ENCODE peak calls at places on chromosome 5, in four cellular contexts. W is H1, T is K562, V is HL-60. S is an unnamed sample.

GRCh38 chr5:56853710-56854109 is 38.4 kb downstream of the MAP3K1 start:
- DNase-seq in V (no peak), W (no peak), T (no peak), S (no peak)

GRCh38 chr5:56490971-56491468 is 257.9 kb upstream of the ANKRD55 start:
- DNase-seq in W (no peak), T (peak), V (no peak), S (peak)

GRCh38 chr5:73909474-73909873 is 283.5 kb downstream of the ARHGEF28 start:
- DNase-seq in T (no peak), W (no peak), V (no peak), S (no peak)

GRCh38 chr5:179404321-179405053 is 59.2 kb upstream of the ADAMTS2 start:
- DNase-seq in V (no peak), W (no peak), T (no peak), S (no peak)

GRCh38 chr5:5220896-5221295 is 80.8 kb downstream of the ADAMTS16 start:
- DNase-seq in T (no peak), W (no peak), V (no peak), S (no peak)

GRCh38 chr5:158430166-158430828 is 571.4 kb upstream of the CLINT1 start:
- DNase-seq in W (no peak), V (no peak), T (no peak), S (no peak)

GRCh38 chr5:61866930-61867329 is 439.1 kb upstream of the KIF2A start:
- DNase-seq in V (peak), T (peak), W (no peak), S (no peak)

GRCh38 chr5:107631805-107632362 is 38.9 kb downstream of the EFNA5 start:
- DNase-seq in V (no peak), T (no peak), W (no peak), S (no peak)

GRCh38 chr5:148760945-148761638 is 65.3 kb upstream of the ADRB2 start:
- DNase-seq in V (peak), T (no peak), W (no peak), S (no peak)

GRCh38 chr5:151742870-151743294 is 15.5 kb downstream of the ATOX1 start:
- DNase-seq in W (no peak), V (no peak), T (peak), S (no peak)

GRCh38 chr5:127316013-127316412 is 25.4 kb downstream of the MEGF10 start:
- DNase-seq in T (no peak), W (no peak), V (no peak), S (no peak)

GRCh38 chr5:139569276-139569955 is 8.3 kb downstream of the UBE2D2 start:
- DNase-seq in V (no peak), W (no peak), T (no peak), S (no peak)

GRCh38 chr5:178234753-178235599 is 2.4 kb upstream of the PHYKPL start:
- DNase-seq in T (peak), W (peak), V (peak), S (no peak)

GRCh38 chr5:142805339-142805738 is 35.2 kb downstream of the ARHGAP26 start:
- DNase-seq in W (no peak), V (no peak), T (no peak), S (no peak)

GRCh38 chr5:115947260-115947659 is 15.0 kb upstream of the LVRN start:
- DNase-seq in V (no peak), T (no peak), W (no peak), S (no peak)

GRCh38 chr5:41903382-41903891 is 707 bp upstream of the RIMOC1 start:
- DNase-seq in V (no peak), T (no peak), W (no peak), S (no peak)

GRCh38 chr5:142437563-142437962 is 112.7 kb upstream of the SPRY4 start:
- DNase-seq in W (no peak), V (no peak), T (no peak), S (no peak)

GRCh38 chr5:179297486-179298180 is 47.6 kb downstream of the ADAMTS2 start:
- DNase-seq in V (no peak), W (no peak), T (no peak), S (no peak)

GRCh38 chr5:38823503-38823902 is 22.3 kb upstream of the OSMR start:
- DNase-seq in W (no peak), V (no peak), T (no peak), S (no peak)

GRCh38 chr5:103472820-103473219 is 89.8 kb downstream of the NUDT12 start:
- DNase-seq in T (peak), V (no peak), W (no peak), S (no peak)

DNA sequence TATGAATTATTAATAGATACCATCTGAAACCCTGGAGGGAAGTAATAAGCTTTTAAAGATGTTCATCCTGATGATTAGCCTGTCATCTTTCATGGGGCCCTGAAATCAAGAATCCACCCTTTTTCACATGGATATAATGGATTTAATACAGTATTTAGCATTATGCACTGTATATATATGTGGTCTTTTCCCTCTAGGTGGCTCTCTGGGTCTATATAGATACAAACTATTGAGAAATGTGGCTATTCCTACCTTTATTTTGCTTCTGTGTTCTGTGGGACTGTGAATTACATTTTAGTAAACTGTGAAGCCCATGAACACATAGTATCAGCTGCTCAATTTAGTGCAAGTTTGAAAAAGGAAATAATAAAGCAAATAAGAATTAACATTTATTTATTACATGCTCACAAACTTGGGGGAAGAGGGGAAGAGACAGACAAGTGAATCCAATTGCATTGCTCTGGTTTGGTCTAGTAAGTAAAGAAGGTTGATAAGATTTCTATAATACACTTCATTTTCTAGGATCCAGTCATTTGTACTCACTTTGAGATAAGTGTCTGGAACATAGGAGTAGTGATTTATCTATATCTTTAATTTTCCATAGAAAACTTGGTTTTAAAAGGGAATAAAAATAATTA is 112.2 kb downstream of the SCAMP1 start:
- DNase-seq in T (peak), W (no peak), V (no peak), S (no peak)
- TF ChIP-seq CTCF in T (peak), W (no peak), V (no peak), S (no peak)

GRCh38 chr5:138349842-138350635 is 2.4 kb upstream of the KDM3B start:
- DNase-seq in W (no peak), T (no peak), V (no peak), S (no peak)
- TF ChIP-seq POLR2AphosphoS5 in W (no peak), T (no peak), V (no peak), S (no peak)

GRCh38 chr5:11363779-11364178 is 540.5 kb downstream of the CTNND2 start:
- DNase-seq in V (no peak), W (no peak), T (no peak), S (no peak)

GRCh38 chr5:11364531-11364930 is 539.7 kb downstream of the CTNND2 start:
- DNase-seq in T (no peak), W (no peak), V (no peak), S (no peak)

DNA sequence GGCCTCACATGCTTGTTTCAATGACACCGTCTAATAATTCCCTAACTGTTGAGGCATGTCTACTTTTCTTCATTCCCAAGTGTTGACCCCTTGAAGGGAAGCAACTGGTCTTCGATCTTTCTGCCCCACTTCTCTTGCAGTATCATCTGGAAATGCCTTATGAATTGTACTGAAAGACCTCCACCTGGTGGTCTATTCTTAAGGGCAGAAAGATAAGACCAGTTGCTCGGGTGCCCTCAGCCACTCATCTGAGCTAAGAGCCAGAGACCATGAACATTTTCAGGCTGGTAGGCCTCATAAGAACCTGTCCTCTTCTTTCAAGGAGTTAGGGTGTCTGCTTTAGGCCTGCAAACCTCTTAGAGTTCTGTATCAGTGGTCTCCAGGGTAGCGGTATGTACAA is 542.5 kb downstream of the CTNND2 start:
- DNase-seq in T (no peak), W (no peak), V (no peak), S (no peak)
- H3K4me3 ChIP-seq in T (no peak), W (no peak), V (no peak), S (no peak)

GRCh38 chr5:27682600-27682999 is 644.2 kb upstream of the CDH9 start:
- DNase-seq in W (no peak), T (peak), V (no peak), S (no peak)
- TF ChIP-seq CTCF in W (peak), T (no peak), V (no peak), S (no peak)

GRCh38 chr5:1948111-1948510 is 65.4 kb upstream of the IRX4 start:
- DNase-seq in T (no peak), W (no peak), V (no peak), S (no peak)

GRCh38 chr5:1949253-1949652 is 66.5 kb upstream of the IRX4 start:
- DNase-seq in T (no peak), W (no peak), V (no peak), S (no peak)

GRCh38 chr5:1950096-1950707 is 67.5 kb upstream of the IRX4 start:
- DNase-seq in V (no peak), T (no peak), W (no peak), S (no peak)

GRCh38 chr5:1946776-1947175 is 64.1 kb upstream of the IRX4 start:
- DNase-seq in W (no peak), T (no peak), V (no peak), S (no peak)

DNA sequence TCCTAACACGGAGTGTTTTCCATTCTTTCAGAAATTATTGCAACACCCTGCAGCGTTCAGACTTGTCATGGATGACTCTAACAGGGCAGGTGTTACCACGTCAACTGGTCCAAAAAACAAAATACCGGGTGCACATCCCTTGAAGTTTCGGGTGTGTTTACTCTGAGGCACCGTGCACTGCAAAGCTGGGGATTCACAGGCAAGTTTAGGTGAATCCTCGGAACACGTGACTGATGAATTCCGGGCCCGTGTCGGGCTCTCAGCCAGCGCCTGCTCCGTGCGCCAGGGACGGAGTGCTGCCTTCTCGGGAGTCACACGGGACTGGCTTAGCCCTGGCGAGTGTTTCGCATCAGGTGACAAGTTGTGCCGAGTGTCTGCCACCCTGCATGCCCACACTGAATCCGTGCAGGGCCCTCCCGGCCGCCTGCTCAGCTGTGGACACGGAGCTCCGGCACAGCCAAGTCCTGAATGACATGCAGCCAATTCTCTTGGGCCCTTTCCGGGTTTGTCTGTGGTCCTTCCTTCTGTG is 66.0 kb upstream of the IRX4 start:
- DNase-seq in V (no peak), W (no peak), T (no peak), S (peak)
- TF ChIP-seq POLR2AphosphoS5 in V (no peak), W (no peak), T (no peak), S (no peak)

DNA sequence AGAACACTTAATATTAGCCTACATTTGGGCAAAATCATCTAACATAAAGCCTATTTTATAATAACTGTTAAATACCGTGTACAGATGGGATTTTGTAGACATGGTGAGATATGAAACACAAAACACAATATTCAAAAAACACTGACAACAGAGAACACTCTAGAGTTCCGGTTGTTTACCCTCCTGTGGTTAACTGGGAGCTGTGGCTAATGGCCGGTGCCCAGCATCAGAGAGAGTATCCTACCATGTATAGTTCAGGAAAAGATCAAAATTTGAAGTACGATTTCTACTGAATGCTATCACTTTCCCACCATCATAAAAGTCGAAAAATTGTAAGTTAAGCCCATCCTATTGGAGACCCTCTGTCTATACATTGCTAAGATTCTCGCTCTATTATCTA is 2.4 kb downstream of the CAMK4 start:
- DNase-seq in V (no peak), W (no peak), T (no peak), S (no peak)
- H3K4me3 ChIP-seq in V (no peak), W (no peak), T (no peak), S (no peak)

GRCh38 chr5:83595217-83595616 is 123.7 kb downstream of the VCAN start:
- DNase-seq in V (no peak), W (no peak), T (no peak), S (no peak)
- TF ChIP-seq CTCF in V (no peak), W (no peak), T (no peak), S (no peak)

DNA sequence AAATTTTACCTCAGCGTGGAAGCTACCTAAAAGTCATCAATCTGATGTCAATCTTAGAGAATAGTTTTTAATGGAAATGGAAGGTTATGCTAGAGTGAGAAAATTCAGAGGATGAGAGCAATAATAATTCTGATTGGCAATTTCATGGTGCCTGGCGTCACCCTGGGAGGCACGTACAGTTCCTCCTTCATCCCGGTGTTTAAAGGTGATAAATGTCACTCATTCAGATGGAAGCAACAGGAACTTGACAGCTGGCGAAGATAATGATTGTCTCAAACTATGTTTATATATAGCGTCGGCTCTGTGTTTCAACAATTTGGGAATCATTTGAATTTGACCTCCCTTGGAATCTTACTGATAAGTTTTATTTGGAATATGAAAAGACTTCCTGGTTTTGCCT is 108.4 kb downstream of the MED10 start:
- DNase-seq in W (no peak), T (no peak), V (no peak), S (no peak)
- TF ChIP-seq POLR2AphosphoS5 in W (no peak), T (no peak), V (no peak), S (no peak)

GRCh38 chr5:123036391-123037103 is at the start of gene PPIC:
- DNase-seq in T (peak), V (no peak), W (peak), S (peak)
- H3K4me3 ChIP-seq in T (peak), V (peak), W (peak), S (peak)

S was measured in breast epithelium.